ENCODE peak calls at places on chromosomes 11 and 22, in eight cellular contexts. W, F, P, U, G, J, L and N are unnamed samples.

GRCh38 chr11:75578977-75579376 is 16.9 kb downstream of the SERPINH1 start:
- DNase-seq in F (no peak), P (peak; percentile 20), G (no peak), W (no peak), L (no peak), J (no peak), U (no peak), N (no peak)

GRCh38 chr22:38208549-38209097 is 6.8 kb downstream of the MAFF start:
- DNase-seq in W (no peak), P (no peak), G (no peak), L (no peak), U (no peak), F (no peak), J (no peak), N (no peak)

GRCh38 chr11:59556115-59556882 is 45.0 kb downstream of the OR4D9 start:
- DNase-seq in P (peak; percentile 90), U (peak; percentile 90), G (peak; percentile 90), F (peak; percentile 87), W (peak; percentile 88), J (peak; percentile 19), L (peak; percentile 95), N (peak; percentile 64)

GRCh38 chr11:76806131-76806530 is 23.0 kb downstream of the TSKU start:
- DNase-seq in G (no peak), U (no peak), J (no peak), W (no peak), P (no peak), L (no peak), F (no peak), N (no peak)

GRCh38 chr11:2547806-2548205 is 103.0 kb downstream of the KCNQ1 start:
- DNase-seq in P (no peak), L (no peak), F (no peak), J (no peak), U (no peak), W (no peak), G (no peak), N (no peak)

GRCh38 chr22:23289851-23290724 is 109.8 kb downstream of the BCR start:
- DNase-seq in F (peak; percentile 78), L (peak; percentile 68), J (peak; percentile 42), U (peak; percentile 69), W (peak; percentile 23), G (peak; percentile 55), P (peak; percentile 52), N (peak; percentile 21)

GRCh38 chr11:100918551-100919500 is 210.8 kb downstream of the PGR start:
- DNase-seq in J (no peak), G (peak; percentile 7), U (no peak), F (no peak), L (peak; percentile 48), W (peak; percentile 42), P (peak; percentile 27), N (no peak)

GRCh38 chr22:17258015-17258827 is 39.0 kb upstream of the ADA2 start:
- DNase-seq in W (peak; percentile 50), F (peak; percentile 87), P (peak; percentile 79), U (peak; percentile 4), J (no peak), L (peak; percentile 37), G (peak; percentile 80), N (peak; percentile 28)

GRCh38 chr22:44317886-44318637 is 5.3 kb upstream of the SHISAL1 start:
- DNase-seq in G (no peak), J (no peak), P (no peak), U (no peak), L (no peak), F (no peak), W (no peak), N (no peak)

GRCh38 chr11:66820381-66820780 is 22.9 kb upstream of the RCE1 start:
- DNase-seq in G (no peak), J (no peak), P (no peak), W (peak; percentile 46), F (no peak), U (no peak), L (no peak), N (no peak)

GRCh38 chr22:48890693-48891554 is 936.7 kb downstream of the BRD1 start:
- DNase-seq in F (no peak), W (no peak), G (no peak), U (no peak), P (no peak), J (no peak), L (no peak), N (no peak)

GRCh38 chr22:38770257-38770949 is 14.6 kb upstream of the SUN2 start:
- DNase-seq in G (no peak), U (no peak), P (no peak), J (no peak), W (no peak), L (no peak), F (no peak), N (no peak)

GRCh38 chr11:27076121-27076589 is 35.5 kb downstream of the BBOX1 start:
- DNase-seq in L (no peak), J (no peak), G (no peak), U (no peak), W (no peak), P (no peak), F (no peak), N (no peak)

GRCh38 chr11:64759722-64760719 is at the start of gene PYGM:
- DNase-seq in P (no peak), G (no peak), J (peak; percentile 77), L (peak; percentile 41), U (no peak), F (peak; percentile 86), W (peak; percentile 36), N (peak; percentile 73)

GRCh38 chr11:132632641-132633124 is 899.6 kb downstream of the OPCML start:
- DNase-seq in G (peak; percentile 14), L (peak; percentile 99), W (peak; percentile 99), F (no peak), J (no peak), U (peak; percentile 99), P (peak; percentile 92), N (no peak)

GRCh38 chr11:7851391-7851790 is 54.6 kb upstream of the OR5P2 start:
- DNase-seq in P (no peak), W (no peak), F (peak; percentile 57), G (no peak), U (no peak), L (no peak), J (no peak), N (no peak)

GRCh38 chr11:128607819-128608218 is 20.5 kb upstream of the ETS1 start:
- DNase-seq in J (no peak), W (no peak), G (no peak), L (no peak), F (no peak), P (no peak), U (no peak), N (no peak)

GRCh38 chr11:4095509-4096230 is 1.1 kb downstream of the RRM1 start:
- DNase-seq in W (peak; percentile 65), F (no peak), U (peak; percentile 89), P (peak; percentile 63), L (peak; percentile 87), J (no peak), G (peak; percentile 15), N (no peak)

GRCh38 chr11:68038226-68038717 is 553 bp upstream of the TCIRG1 start:
- DNase-seq in L (no peak), J (no peak), W (no peak), F (no peak), U (no peak), G (peak; percentile 88), P (no peak), N (no peak)

GRCh38 chr11:24589064-24589463 is 92.2 kb downstream of the LUZP2 start:
- DNase-seq in W (no peak), U (no peak), G (no peak), F (no peak), P (no peak), J (no peak), L (no peak), N (no peak)

GRCh38 chr11:130024356-130024755 is 21.7 kb upstream of the PRDM10 start:
- DNase-seq in W (peak; percentile 32), G (no peak), U (peak; percentile 72), L (no peak), P (no peak), J (no peak), F (no peak), N (no peak)

GRCh38 chr22:19419464-19420178 is 11.9 kb downstream of the HIRA start:
- DNase-seq in G (peak; percentile 45), W (no peak), L (peak; percentile 15), P (no peak), U (no peak), J (no peak), F (no peak), N (no peak)

GRCh38 chr11:10351768-10352641 is 47.1 kb downstream of the ADM start:
- DNase-seq in L (peak; percentile 97), F (peak; percentile 99), W (peak; percentile 81), U (peak; percentile 84), G (no peak), P (peak; percentile 95), J (no peak), N (no peak)

GRCh38 chr11:121351089-121351488 is 58.5 kb downstream of the SC5D start:
- DNase-seq in P (peak; percentile 59), L (no peak), G (no peak), F (no peak), U (no peak), W (no peak), J (no peak), N (no peak)

GRCh38 chr11:9736365-9736764 is 72.5 kb downstream of the SWAP70 start:
- DNase-seq in W (no peak), P (no peak), F (no peak), J (no peak), G (no peak), U (no peak), L (no peak), N (no peak)

GRCh38 chr11:29448246-29448877 is 568.5 kb downstream of the KCNA4 start:
- DNase-seq in U (peak; percentile 52), L (peak; percentile 64), F (peak; percentile 57), J (no peak), P (peak; percentile 27), G (peak; percentile 4), W (peak; percentile 18), N (peak; percentile 31)

GRCh38 chr11:14423633-14424032 is 64.7 kb upstream of the RRAS2 start:
- DNase-seq in W (peak; percentile 79), U (peak; percentile 79), L (peak; percentile 73), F (no peak), J (no peak), G (no peak), P (no peak), N (no peak)